ENCODE peak calls at places on chromosomes 5 and 9, in nine cellular contexts. One of them, this sample, is unnamed.

GRCh38 chr9:13607746-13608445 is 328.4 kb upstream of the MPDZ start:
- DNase-seq in PC-9: no peak
- DNase-seq in astrocyte of the spinal cord: peak
- DNase-seq in Panc1: no peak
- DNase-seq in IMR-90: no peak
- DNase-seq in A673: no peak
- DNase-seq in CD8-positive, alpha-beta T cell: no peak
- DNase-seq in progenitor cell of endocrine pancreas: no peak
- DNase-seq in SK-N-SH: peak
- DNase-seq in this sample: no peak

GRCh38 chr5:140633081-140633471 is at the start of gene CD14:
- DNase-seq in PC-9: peak
- DNase-seq in astrocyte of the spinal cord: peak
- DNase-seq in Panc1: no peak
- DNase-seq in IMR-90: no peak
- DNase-seq in A673: peak
- DNase-seq in CD8-positive, alpha-beta T cell: no peak
- DNase-seq in progenitor cell of endocrine pancreas: no peak
- DNase-seq in SK-N-SH: no peak
- DNase-seq in this sample: peak

GRCh38 chr9:14517154-14517906 is 175.9 kb downstream of the ZDHHC21 start:
- DNase-seq in PC-9: no peak
- DNase-seq in astrocyte of the spinal cord: no peak
- DNase-seq in Panc1: no peak
- DNase-seq in IMR-90: no peak
- DNase-seq in A673: no peak
- DNase-seq in CD8-positive, alpha-beta T cell: no peak
- DNase-seq in progenitor cell of endocrine pancreas: no peak
- DNase-seq in SK-N-SH: peak
- DNase-seq in this sample: no peak

GRCh38 chr9:123131258-123131657 is 97.8 kb downstream of the GPR21 start:
- DNase-seq in PC-9: no peak
- DNase-seq in astrocyte of the spinal cord: peak
- DNase-seq in Panc1: no peak
- DNase-seq in IMR-90: peak
- DNase-seq in A673: no peak
- DNase-seq in CD8-positive, alpha-beta T cell: no peak
- DNase-seq in progenitor cell of endocrine pancreas: no peak
- DNase-seq in SK-N-SH: no peak
- DNase-seq in this sample: no peak

GRCh38 chr5:40736103-40736875 is 19.5 kb downstream of the TTC33 start:
- DNase-seq in PC-9: peak
- DNase-seq in astrocyte of the spinal cord: peak
- DNase-seq in Panc1: peak
- DNase-seq in IMR-90: peak
- DNase-seq in A673: peak
- DNase-seq in CD8-positive, alpha-beta T cell: no peak
- DNase-seq in progenitor cell of endocrine pancreas: no peak
- DNase-seq in SK-N-SH: peak
- DNase-seq in this sample: peak

GRCh38 chr5:9421823-9422354 is 124.0 kb downstream of the SEMA5A start:
- DNase-seq in PC-9: no peak
- DNase-seq in astrocyte of the spinal cord: peak
- DNase-seq in Panc1: no peak
- DNase-seq in IMR-90: no peak
- DNase-seq in A673: no peak
- DNase-seq in CD8-positive, alpha-beta T cell: no peak
- DNase-seq in progenitor cell of endocrine pancreas: no peak
- DNase-seq in SK-N-SH: no peak
- DNase-seq in this sample: no peak

GRCh38 chr9:223167-223566 is 8.5 kb downstream of the DOCK8 start:
- DNase-seq in PC-9: no peak
- DNase-seq in astrocyte of the spinal cord: no peak
- DNase-seq in Panc1: no peak
- DNase-seq in IMR-90: no peak
- DNase-seq in A673: peak
- DNase-seq in CD8-positive, alpha-beta T cell: no peak
- DNase-seq in progenitor cell of endocrine pancreas: no peak
- DNase-seq in SK-N-SH: no peak
- DNase-seq in this sample: no peak

GRCh38 chr9:90815183-90815943 is 13.7 kb downstream of the SYK start:
- DNase-seq in PC-9: no peak
- DNase-seq in astrocyte of the spinal cord: no peak
- DNase-seq in Panc1: no peak
- DNase-seq in IMR-90: peak
- DNase-seq in A673: peak
- DNase-seq in CD8-positive, alpha-beta T cell: no peak
- DNase-seq in progenitor cell of endocrine pancreas: no peak
- DNase-seq in SK-N-SH: no peak
- DNase-seq in this sample: no peak

GRCh38 chr5:17182966-17183365 is 34.5 kb upstream of the BASP1 start:
- DNase-seq in PC-9: no peak
- DNase-seq in astrocyte of the spinal cord: no peak
- DNase-seq in Panc1: no peak
- DNase-seq in IMR-90: peak
- DNase-seq in A673: no peak
- DNase-seq in CD8-positive, alpha-beta T cell: no peak
- DNase-seq in progenitor cell of endocrine pancreas: no peak
- DNase-seq in SK-N-SH: no peak
- DNase-seq in this sample: no peak

GRCh38 chr5:172380992-172381643 is 73.2 kb downstream of the SH3PXD2B start:
- DNase-seq in PC-9: no peak
- DNase-seq in astrocyte of the spinal cord: peak
- DNase-seq in Panc1: no peak
- DNase-seq in IMR-90: peak
- DNase-seq in A673: no peak
- DNase-seq in CD8-positive, alpha-beta T cell: no peak
- DNase-seq in progenitor cell of endocrine pancreas: no peak
- DNase-seq in SK-N-SH: peak
- DNase-seq in this sample: no peak

GRCh38 chr9:98310752-98311392 is 55.4 kb upstream of the TBC1D2 start:
- DNase-seq in PC-9: no peak
- DNase-seq in astrocyte of the spinal cord: no peak
- DNase-seq in Panc1: no peak
- DNase-seq in IMR-90: peak
- DNase-seq in A673: no peak
- DNase-seq in CD8-positive, alpha-beta T cell: no peak
- DNase-seq in progenitor cell of endocrine pancreas: no peak
- DNase-seq in SK-N-SH: no peak
- DNase-seq in this sample: no peak

GRCh38 chr9:133701321-133701980 is 36.7 kb downstream of the SARDH start:
- DNase-seq in PC-9: no peak
- DNase-seq in astrocyte of the spinal cord: no peak
- DNase-seq in Panc1: no peak
- DNase-seq in IMR-90: no peak
- DNase-seq in A673: no peak
- DNase-seq in CD8-positive, alpha-beta T cell: no peak
- DNase-seq in progenitor cell of endocrine pancreas: no peak
- DNase-seq in SK-N-SH: no peak
- DNase-seq in this sample: no peak

GRCh38 chr5:28009526-28010025 is 971.2 kb upstream of the CDH9 start:
- DNase-seq in PC-9: no peak
- DNase-seq in astrocyte of the spinal cord: peak
- DNase-seq in Panc1: no peak
- DNase-seq in IMR-90: no peak
- DNase-seq in A673: no peak
- DNase-seq in CD8-positive, alpha-beta T cell: no peak
- DNase-seq in progenitor cell of endocrine pancreas: no peak
- DNase-seq in SK-N-SH: no peak
- DNase-seq in this sample: no peak

GRCh38 chr5:28012538-28012937 is 974.2 kb upstream of the CDH9 start:
- DNase-seq in PC-9: no peak
- DNase-seq in astrocyte of the spinal cord: no peak
- DNase-seq in Panc1: no peak
- DNase-seq in IMR-90: no peak
- DNase-seq in A673: no peak
- DNase-seq in CD8-positive, alpha-beta T cell: no peak
- DNase-seq in progenitor cell of endocrine pancreas: no peak
- DNase-seq in SK-N-SH: no peak
- DNase-seq in this sample: no peak

GRCh38 chr5:28017178-28017577 is 978.8 kb upstream of the CDH9 start:
- DNase-seq in PC-9: no peak
- DNase-seq in astrocyte of the spinal cord: no peak
- DNase-seq in Panc1: no peak
- DNase-seq in IMR-90: no peak
- DNase-seq in A673: no peak
- DNase-seq in CD8-positive, alpha-beta T cell: no peak
- DNase-seq in progenitor cell of endocrine pancreas: no peak
- DNase-seq in SK-N-SH: no peak
- DNase-seq in this sample: no peak

DNA sequence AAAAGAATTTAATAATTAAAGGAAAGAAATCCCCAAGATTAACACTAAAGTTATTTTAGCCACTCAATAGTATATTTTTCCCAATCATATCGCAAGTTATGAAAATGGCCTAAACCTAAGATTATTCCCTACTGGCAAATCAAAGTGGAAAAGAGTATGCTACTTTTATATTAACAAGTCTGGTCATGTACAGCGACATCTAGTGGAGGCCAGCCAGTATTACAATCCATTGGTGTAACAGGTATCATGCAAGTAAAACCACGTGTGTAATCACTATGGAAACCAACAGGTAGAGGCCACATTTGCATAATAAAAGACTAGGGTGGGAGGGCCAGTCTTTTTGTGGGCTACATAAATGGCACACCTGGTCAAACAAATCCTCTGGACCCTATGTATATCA is 976.4 kb upstream of the CDH9 start:
- DNase-seq in PC-9: peak
- DNase-seq in astrocyte of the spinal cord: no peak
- DNase-seq in Panc1: no peak
- DNase-seq in IMR-90: no peak
- DNase-seq in A673: peak
- DNase-seq in CD8-positive, alpha-beta T cell: no peak
- DNase-seq in progenitor cell of endocrine pancreas: no peak
- DNase-seq in SK-N-SH: peak
- DNase-seq in this sample: no peak
- TF ChIP-seq CTCF in PC-9: peak
- TF ChIP-seq CTCF in astrocyte of the spinal cord: peak
- TF ChIP-seq CTCF in Panc1: peak
- TF ChIP-seq CTCF in IMR-90: peak
- TF ChIP-seq CTCF in A673: peak
- TF ChIP-seq CTCF in CD8-positive, alpha-beta T cell: no peak
- TF ChIP-seq CTCF in progenitor cell of endocrine pancreas: peak
- TF ChIP-seq CTCF in SK-N-SH: peak
- TF ChIP-seq CTCF in this sample: peak

GRCh38 chr9:23644906-23645305 is 181.1 kb downstream of the ELAVL2 start:
- DNase-seq in PC-9: no peak
- DNase-seq in astrocyte of the spinal cord: no peak
- DNase-seq in Panc1: no peak
- DNase-seq in IMR-90: no peak
- DNase-seq in A673: no peak
- DNase-seq in CD8-positive, alpha-beta T cell: no peak
- DNase-seq in progenitor cell of endocrine pancreas: no peak
- DNase-seq in SK-N-SH: no peak
- DNase-seq in this sample: no peak

GRCh38 chr9:23638837-23639426 is 187.1 kb downstream of the ELAVL2 start:
- DNase-seq in PC-9: no peak
- DNase-seq in astrocyte of the spinal cord: peak
- DNase-seq in Panc1: no peak
- DNase-seq in IMR-90: no peak
- DNase-seq in A673: no peak
- DNase-seq in CD8-positive, alpha-beta T cell: no peak
- DNase-seq in progenitor cell of endocrine pancreas: no peak
- DNase-seq in SK-N-SH: no peak
- DNase-seq in this sample: no peak

GRCh38 chr9:23648651-23649050 is 177.4 kb downstream of the ELAVL2 start:
- DNase-seq in PC-9: no peak
- DNase-seq in astrocyte of the spinal cord: no peak
- DNase-seq in Panc1: no peak
- DNase-seq in IMR-90: no peak
- DNase-seq in A673: no peak
- DNase-seq in CD8-positive, alpha-beta T cell: no peak
- DNase-seq in progenitor cell of endocrine pancreas: no peak
- DNase-seq in SK-N-SH: no peak
- DNase-seq in this sample: no peak

GRCh38 chr9:23644326-23644725 is 181.7 kb downstream of the ELAVL2 start:
- DNase-seq in PC-9: no peak
- DNase-seq in astrocyte of the spinal cord: no peak
- DNase-seq in Panc1: no peak
- DNase-seq in IMR-90: no peak
- DNase-seq in A673: no peak
- DNase-seq in CD8-positive, alpha-beta T cell: no peak
- DNase-seq in progenitor cell of endocrine pancreas: no peak
- DNase-seq in SK-N-SH: no peak
- DNase-seq in this sample: no peak

GRCh38 chr9:23643656-23644258 is 182.3 kb downstream of the ELAVL2 start:
- DNase-seq in PC-9: no peak
- DNase-seq in astrocyte of the spinal cord: no peak
- DNase-seq in Panc1: no peak
- DNase-seq in IMR-90: no peak
- DNase-seq in A673: no peak
- DNase-seq in CD8-positive, alpha-beta T cell: no peak
- DNase-seq in progenitor cell of endocrine pancreas: no peak
- DNase-seq in SK-N-SH: no peak
- DNase-seq in this sample: no peak
- TF ChIP-seq CTCF in PC-9: no peak
- TF ChIP-seq CTCF in astrocyte of the spinal cord: no peak
- TF ChIP-seq CTCF in Panc1: no peak
- TF ChIP-seq CTCF in IMR-90: no peak
- TF ChIP-seq CTCF in A673: no peak
- TF ChIP-seq CTCF in CD8-positive, alpha-beta T cell: no peak
- TF ChIP-seq CTCF in progenitor cell of endocrine pancreas: no peak
- TF ChIP-seq CTCF in SK-N-SH: no peak
- TF ChIP-seq CTCF in this sample: no peak

DNA sequence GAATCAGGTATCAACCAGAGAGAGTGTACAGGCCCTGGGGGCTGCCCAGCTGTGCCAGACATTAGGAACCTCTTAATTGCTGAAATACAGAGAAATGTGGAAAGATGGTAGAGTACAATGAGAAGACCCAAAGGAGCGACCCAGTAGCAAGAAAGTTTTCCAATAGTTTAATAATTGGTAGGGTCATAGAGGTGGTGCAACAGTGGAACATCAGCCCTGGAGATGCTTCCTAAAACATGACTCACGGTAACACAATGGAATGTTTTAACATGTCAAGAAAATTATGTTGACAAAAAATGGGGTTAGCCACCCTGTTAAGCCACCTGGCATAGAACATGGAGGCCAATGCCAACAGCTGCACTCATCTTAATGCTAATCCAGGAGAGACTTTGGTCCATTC is 284.1 kb downstream of the ELAVL2 start:
- DNase-seq in PC-9: no peak
- DNase-seq in astrocyte of the spinal cord: no peak
- DNase-seq in Panc1: no peak
- DNase-seq in IMR-90: no peak
- DNase-seq in A673: no peak
- DNase-seq in CD8-positive, alpha-beta T cell: no peak
- DNase-seq in progenitor cell of endocrine pancreas: no peak
- DNase-seq in SK-N-SH: no peak
- DNase-seq in this sample: no peak
- TF ChIP-seq CTCF in PC-9: no peak
- TF ChIP-seq CTCF in astrocyte of the spinal cord: no peak
- TF ChIP-seq CTCF in Panc1: no peak
- TF ChIP-seq CTCF in IMR-90: no peak
- TF ChIP-seq CTCF in A673: no peak
- TF ChIP-seq CTCF in CD8-positive, alpha-beta T cell: no peak
- TF ChIP-seq CTCF in progenitor cell of endocrine pancreas: no peak
- TF ChIP-seq CTCF in SK-N-SH: no peak
- TF ChIP-seq CTCF in this sample: no peak

DNA sequence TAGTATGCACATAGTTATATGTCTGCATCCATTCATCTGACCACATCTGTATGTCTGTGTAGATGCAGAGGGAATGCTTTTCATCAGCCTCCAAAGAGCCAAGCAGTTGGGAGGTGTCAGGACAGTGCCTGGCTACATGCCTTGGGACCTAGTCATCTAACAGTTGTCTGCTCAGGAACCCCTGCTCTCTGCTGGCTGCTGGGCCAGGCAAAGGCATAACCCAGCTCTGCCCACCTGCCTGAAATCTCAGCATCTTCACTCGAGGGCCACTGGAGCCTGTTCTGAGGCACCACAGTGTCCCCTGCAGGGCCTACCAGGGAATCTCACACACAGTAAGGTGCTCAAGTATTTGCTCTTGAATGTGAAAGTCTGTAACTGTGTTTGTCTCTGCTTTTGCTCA is 3.7 kb downstream of the C9orf50 start:
- DNase-seq in PC-9: peak
- DNase-seq in astrocyte of the spinal cord: peak
- DNase-seq in Panc1: no peak
- DNase-seq in IMR-90: peak
- DNase-seq in A673: peak
- DNase-seq in CD8-positive, alpha-beta T cell: no peak
- DNase-seq in progenitor cell of endocrine pancreas: no peak
- DNase-seq in SK-N-SH: no peak
- DNase-seq in this sample: no peak
- TF ChIP-seq CTCF in PC-9: peak
- TF ChIP-seq CTCF in astrocyte of the spinal cord: peak
- TF ChIP-seq CTCF in Panc1: peak
- TF ChIP-seq CTCF in IMR-90: peak
- TF ChIP-seq CTCF in A673: peak
- TF ChIP-seq CTCF in CD8-positive, alpha-beta T cell: no peak
- TF ChIP-seq CTCF in progenitor cell of endocrine pancreas: peak
- TF ChIP-seq CTCF in SK-N-SH: peak
- TF ChIP-seq CTCF in this sample: peak